ENCODE peak calls at places on chromosomes 5 and 9, in eight cellular contexts. F is cardiac muscle cell, U is fibroblast of lung, P is stomach, I is heart left ventricle, Y is esophagus squamous epithelium, H is tibial nerve, B is upper lobe of right lung. M is an unnamed sample.

GRCh38 chr5:98770911-98771322 is 2.5 kb upstream of the RGMB start:
- DNase-seq in P (no peak), Y (no peak), B (no peak), U (peak; percentile 54), I (no peak), F (peak; percentile 50), H (no peak), M (no peak)

GRCh38 chr9:138080979-138081378 is 203.4 kb downstream of the CACNA1B start:
- DNase-seq in P (peak; percentile 18), I (no peak), Y (no peak), H (no peak), F (no peak), U (no peak), B (no peak), M (no peak)

GRCh38 chr9:76720245-76720644 is 44.0 kb upstream of the PCA3 start:
- DNase-seq in P (no peak), Y (no peak), H (no peak), I (no peak), B (no peak), F (no peak), U (no peak), M (no peak)

GRCh38 chr5:55172051-55172899 is 702 bp downstream of the CDC20B start:
- DNase-seq in H (no peak), F (peak; percentile 88), U (peak; percentile 70), B (no peak), Y (peak; percentile 2), I (no peak), P (peak; percentile 58), M (peak; percentile 36)

GRCh38 chr9:35645736-35646582 is 4.8 kb downstream of the SIT1 start:
- DNase-seq in F (peak; percentile 30), H (no peak), Y (no peak), P (peak; percentile 45), U (no peak), B (peak; percentile 74), I (no peak), M (no peak)

GRCh38 chr9:122126340-122127333 is 32.9 kb downstream of the NDUFA8 start:
- DNase-seq in Y (no peak), U (peak; percentile 61), F (peak; percentile 46), I (no peak), P (no peak), B (no peak), H (no peak), M (no peak)

GRCh38 chr5:137365126-137365865 is 133.8 kb downstream of the SPOCK1 start:
- DNase-seq in I (no peak), F (no peak), Y (no peak), B (no peak), P (no peak), U (peak; percentile 61), H (no peak), M (no peak)

GRCh38 chr9:120892177-120892747 is 15.3 kb upstream of the PHF19 start:
- DNase-seq in F (no peak), H (no peak), U (no peak), Y (no peak), I (no peak), P (no peak), B (no peak), M (no peak)

GRCh38 chr9:37410354-37410861 is 12.1 kb upstream of the GRHPR start:
- DNase-seq in U (no peak), P (no peak), I (no peak), F (no peak), B (no peak), Y (no peak), H (no peak), M (no peak)

GRCh38 chr9:137180491-137180890 is 7.9 kb downstream of the ANAPC2 start:
- DNase-seq in H (no peak), B (no peak), Y (no peak), F (no peak), P (no peak), I (no peak), U (no peak), M (no peak)

GRCh38 chr9:27880135-27880534 is 306.9 kb upstream of the C9orf72 start:
- DNase-seq in U (no peak), Y (no peak), B (no peak), P (no peak), H (no peak), F (no peak), I (no peak), M (no peak)

GRCh38 chr5:170313344-170313743 is 15.8 kb upstream of the LCP2 start:
- DNase-seq in H (no peak), B (no peak), U (no peak), F (no peak), P (no peak), I (no peak), Y (no peak), M (no peak)

GRCh38 chr5:170316933-170317332 is 19.4 kb upstream of the LCP2 start:
- DNase-seq in H (no peak), U (no peak), Y (no peak), I (no peak), B (no peak), F (no peak), P (no peak), M (no peak)

GRCh38 chr5:170312666-170313065 is 15.1 kb upstream of the LCP2 start:
- DNase-seq in P (no peak), H (no peak), I (no peak), F (peak; percentile 61), U (peak; percentile 48), B (no peak), Y (no peak), M (no peak)

GRCh38 chr5:170315154-170315553 is 17.6 kb upstream of the LCP2 start:
- DNase-seq in I (no peak), H (peak; percentile 70), P (no peak), Y (no peak), F (peak; percentile 74), U (peak; percentile 16), B (no peak), M (no peak)

GRCh38 chr5:170314696-170315095 is 17.1 kb upstream of the LCP2 start:
- DNase-seq in I (no peak), H (no peak), U (no peak), B (no peak), Y (no peak), F (no peak), P (no peak), M (no peak)
- H3K27ac ChIP-seq in I (peak overlapping the region; percentile 38), H (peak overlapping the region; percentile 73), U (no peak overlapping the region), B (peak overlapping the region; percentile 42), Y (peak overlapping the region; percentile 54), F (no peak overlapping the region), P (peak overlapping the region; percentile 50), M (no peak overlapping the region)

GRCh38 chr5:109936091-109936490 is 246.4 kb downstream of the MAN2A1 start:
- DNase-seq in F (no peak), H (no peak), Y (no peak), P (no peak), I (no peak), B (no peak), U (no peak), M (no peak)

GRCh38 chr5:109938453-109938852 is 248.7 kb downstream of the MAN2A1 start:
- DNase-seq in P (no peak), I (no peak), Y (no peak), H (no peak), B (no peak), F (no peak), U (no peak), M (no peak)

GRCh38 chr5:109937951-109938350 is 248.2 kb downstream of the MAN2A1 start:
- DNase-seq in I (no peak), H (no peak), F (no peak), P (no peak), Y (no peak), B (no peak), U (no peak), M (no peak)

GRCh38 chr5:109939109-109939682 is 249.5 kb downstream of the MAN2A1 start:
- DNase-seq in U (peak; percentile 70), P (no peak), I (no peak), F (peak; percentile 80), H (no peak), B (no peak), Y (no peak), M (no peak)

GRCh38 chr5:109936996-109937395 is 247.3 kb downstream of the MAN2A1 start:
- DNase-seq in P (no peak), Y (no peak), B (no peak), U (no peak), F (no peak), H (no peak), I (no peak), M (no peak)
- H3K27me3 ChIP-seq in P (no peaks in the 10 kb centered on the region), Y (no peaks in the 10 kb centered on the region), B (no peaks in the 10 kb centered on the region), U (no peaks in the 10 kb centered on the region), F (peaks cover 90% of the 10 kb centered on the region), H (no peaks in the 10 kb centered on the region), I (no peaks in the 10 kb centered on the region), M (peaks cover 2% of the 10 kb centered on the region)

GRCh38 chr5:122726990-122727616 is 47.8 kb upstream of the SNX2 start:
- DNase-seq in U (peak; percentile 88), I (no peak), B (no peak), H (no peak), F (peak; percentile 79), P (no peak), Y (no peak), M (no peak)
- H3K4me3 ChIP-seq in U (peak overlapping the region; percentile 4), I (no peak overlapping the region), B (no peak overlapping the region), H (no peak overlapping the region), F (no peak overlapping the region), P (no peak overlapping the region), Y (no peak overlapping the region), M (no peak overlapping the region)

DNA sequence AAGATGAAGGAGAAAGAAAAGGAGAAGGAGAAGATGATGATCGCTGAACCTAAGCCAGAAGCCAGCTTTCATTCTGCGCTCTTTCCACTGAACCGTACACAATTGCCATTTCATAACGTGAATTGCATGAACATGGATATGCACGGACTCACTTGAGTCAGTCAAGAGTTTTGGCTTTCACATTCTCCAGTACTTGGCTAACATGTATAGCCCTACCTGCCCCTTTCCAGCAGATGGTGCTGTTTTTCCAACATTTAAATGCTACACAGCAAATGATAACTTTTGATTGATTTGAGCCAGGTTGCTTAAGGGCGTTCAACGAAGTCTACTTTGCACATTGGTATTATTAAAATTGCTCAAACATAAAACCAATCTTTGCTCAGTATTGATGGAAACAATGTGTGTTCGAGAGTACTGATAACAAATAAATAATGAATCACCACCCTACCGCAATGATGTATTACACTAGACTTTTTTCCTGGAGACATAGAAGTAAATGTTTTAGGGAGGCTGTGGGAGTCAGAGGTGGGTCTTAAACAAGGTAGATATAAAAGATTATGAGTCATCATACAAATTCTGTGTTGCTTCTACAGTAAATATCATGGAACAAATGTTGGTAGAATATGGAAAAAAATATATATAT is 196.4 kb downstream of the TRPM3 start:
- DNase-seq in B (no peak), U (peak; percentile 87), P (peak; percentile 40), F (peak; percentile 93), I (no peak), Y (no peak), H (no peak), M (peak; percentile 47)
- H3K27ac ChIP-seq in B (no peak overlapping the region), U (no peak overlapping the region), P (no peak overlapping the region), F (no peak overlapping the region), I (no peak overlapping the region), Y (no peak overlapping the region), H (no peak overlapping the region), M (no peak overlapping the region)

M was measured in AG04450.